ENCODE peak calls at places on chromosome 20, in nine cellular contexts. T, F, O, G, C, W, R, I and Q are unnamed samples.

GRCh38 chr20:19741914-19742313 is 16.1 kb upstream of the RIN2 start:
- DNase-seq in G (no peak), W (no peak), R (no peak), F (no peak), C (no peak), I (no peak), T (no peak), O (no peak), Q (no peak)

GRCh38 chr20:11851646-11852045 is 66.0 kb upstream of the BTBD3 start:
- DNase-seq in T (no peak), I (no peak), G (no peak), W (no peak), R (no peak), C (no peak), O (no peak), F (no peak), Q (no peak)

GRCh38 chr20:9955646-9956045 is 79.1 kb upstream of the ANKEF1 start:
- DNase-seq in O (no peak), R (no peak), G (no peak), W (no peak), C (no peak), I (no peak), F (no peak), T (no peak), Q (no peak)

GRCh38 chr20:20499469-20499868 is 131.6 kb downstream of the INSM1 start:
- DNase-seq in G (no peak), F (no peak), R (peak; percentile 25), I (no peak), O (no peak), W (no peak), C (no peak), T (no peak), Q (no peak)

GRCh38 chr20:62590301-62591121 is 51.8 kb upstream of the SLCO4A1 start:
- DNase-seq in O (no peak), C (no peak), T (no peak), F (no peak), W (no peak), I (no peak), G (no peak), R (no peak), Q (no peak)

GRCh38 chr20:57614490-57615471 is 5.4 kb downstream of the ZBP1 start:
- DNase-seq in C (peak; percentile 3), I (no peak), G (no peak), T (no peak), F (no peak), R (no peak), W (no peak), O (peak; percentile 6), Q (no peak)

GRCh38 chr20:6122873-6123649 is at the start of gene FERMT1:
- DNase-seq in G (peak; percentile 54), O (no peak), W (no peak), C (peak; percentile 35), R (peak; percentile 80), T (peak; percentile 60), F (peak; percentile 71), I (no peak), Q (no peak)

GRCh38 chr20:19408971-19409370 is 196.5 kb downstream of the SLC24A3 start:
- DNase-seq in R (no peak), C (no peak), O (no peak), I (no peak), W (no peak), T (no peak), G (no peak), F (no peak), Q (no peak)

GRCh38 chr20:35991142-35991771 is 22.9 kb downstream of the CNBD2 start:
- DNase-seq in I (no peak), W (peak; percentile 68), G (peak; percentile 60), C (no peak), R (peak; percentile 42), F (peak; percentile 36), T (peak; percentile 37), O (no peak), Q (no peak)
- TF ChIP-seq CTCF in I (peak; percentile 49), W (peak; percentile 82), G (peak; percentile 45), C (peak; percentile 21), R (peak; percentile 55), F (no peak), T (peak; percentile 57), O (peak; percentile 56), Q (no peak)

GRCh38 chr20:38652995-38653394 is 51.4 kb downstream of the ARHGAP40 start:
- DNase-seq in F (no peak), G (no peak), I (no peak), T (no peak), C (no peak), W (no peak), O (no peak), R (no peak), Q (no peak)

GRCh38 chr20:38651154-38651553 is 49.5 kb downstream of the ARHGAP40 start:
- DNase-seq in W (no peak), C (no peak), I (no peak), O (no peak), T (no peak), R (no peak), F (no peak), G (no peak), Q (no peak)

GRCh38 chr20:38649275-38649891 is 47.8 kb downstream of the ARHGAP40 start:
- DNase-seq in O (no peak), G (no peak), C (peak; percentile 51), R (peak; percentile 74), W (peak; percentile 61), T (peak; percentile 22), I (no peak), F (peak; percentile 56), Q (no peak)

GRCh38 chr20:38651562-38651961 is 50.0 kb downstream of the ARHGAP40 start:
- DNase-seq in T (no peak), R (no peak), W (no peak), G (no peak), C (no peak), I (no peak), F (no peak), O (no peak), Q (no peak)

DNA sequence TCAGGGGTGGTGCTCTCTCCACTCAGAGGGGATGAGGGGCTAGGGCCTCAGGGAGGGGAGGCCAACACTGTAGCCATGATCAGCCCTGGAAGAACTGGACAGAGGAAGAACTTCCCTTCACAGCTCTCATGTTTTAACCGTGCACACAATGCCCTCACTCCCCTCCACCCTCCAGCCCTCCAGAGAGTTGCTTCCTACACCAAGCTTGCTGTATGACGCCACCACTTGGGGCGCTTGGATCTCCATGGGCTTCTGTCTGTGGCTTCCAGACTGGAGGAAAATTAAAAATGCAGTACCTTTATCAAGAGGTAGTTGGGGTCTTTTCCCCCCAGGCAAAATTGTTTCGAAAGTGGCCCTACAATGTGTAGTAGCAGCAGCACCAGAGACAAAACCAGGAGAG is 48.4 kb downstream of the ARHGAP40 start:
- DNase-seq in F (no peak), W (peak; percentile 8), T (no peak), I (no peak), G (no peak), C (no peak), R (no peak), O (no peak), Q (no peak)
- TF ChIP-seq CTCF in F (no peak), W (peak; percentile 36), T (no peak), I (no peak), G (no peak), C (no peak), R (no peak), O (no peak), Q (no peak)

GRCh38 chr20:41349943-41350342 is 9.3 kb downstream of the LPIN3 start:
- DNase-seq in W (no peak), T (no peak), O (no peak), R (no peak), I (no peak), C (no peak), F (no peak), G (no peak), Q (no peak)

GRCh38 chr20:41349266-41349665 is 8.6 kb downstream of the LPIN3 start:
- DNase-seq in O (no peak), R (no peak), I (no peak), G (no peak), W (no peak), T (no peak), F (no peak), C (no peak), Q (no peak)

GRCh38 chr20:41345729-41346067 is 5.1 kb downstream of the LPIN3 start:
- DNase-seq in I (no peak), G (no peak), C (no peak), W (no peak), O (no peak), T (no peak), R (no peak), F (no peak), Q (no peak)

GRCh38 chr20:41347523-41348429 is 7.2 kb downstream of the LPIN3 start:
- DNase-seq in C (no peak), O (no peak), T (no peak), R (no peak), F (no peak), G (no peak), W (no peak), I (no peak), Q (no peak)

DNA sequence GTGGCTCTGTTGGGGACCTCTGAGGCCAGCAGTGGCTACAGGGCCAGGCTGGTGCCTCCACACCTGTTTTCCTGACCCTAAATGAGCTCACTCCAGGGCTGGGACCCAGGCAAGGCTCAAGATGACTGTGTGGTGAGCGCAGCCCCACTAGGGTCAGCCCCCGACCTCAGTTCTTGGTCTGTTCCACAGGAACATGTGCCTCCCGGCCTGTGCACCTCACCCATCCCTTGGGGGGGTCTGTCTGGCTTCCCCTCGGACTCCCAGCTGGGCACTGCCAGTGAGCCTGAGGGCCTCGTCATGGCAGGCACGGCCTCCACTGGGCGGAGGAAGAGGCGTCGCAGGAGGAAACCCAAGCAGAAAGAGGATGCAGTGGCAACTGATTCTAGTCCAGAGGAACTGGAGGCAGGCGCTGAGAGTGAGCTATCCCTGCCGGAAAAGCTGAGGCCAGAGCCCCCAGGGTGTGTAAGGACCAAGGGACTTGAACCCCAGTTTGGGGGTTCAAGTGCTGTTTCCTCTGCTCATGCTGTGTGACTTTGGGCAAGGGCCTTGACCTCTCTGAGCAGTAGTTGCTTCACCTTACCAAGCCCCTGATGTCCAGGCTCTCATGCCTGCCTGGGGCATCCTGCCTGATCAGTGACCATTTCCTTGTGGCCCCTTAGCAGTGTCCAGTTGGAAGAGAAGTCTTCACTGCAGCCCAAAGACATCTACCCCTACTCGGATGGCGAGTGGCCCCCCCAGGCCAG is 8.0 kb downstream of the LPIN3 start:
- DNase-seq in R (no peak), F (no peak), T (no peak), O (no peak), G (no peak), I (no peak), W (no peak), C (no peak), Q (no peak)
- TF ChIP-seq CTCF in R (no peak), F (no peak), T (no peak), O (no peak), G (no peak), I (no peak), W (no peak), C (no peak), Q (no peak)

GRCh38 chr20:58871533-58872102 is 19.1 kb downstream of the GNAS start:
- DNase-seq in R (no peak), C (no peak), W (no peak), G (no peak), T (no peak), I (no peak), O (no peak), F (no peak), Q (no peak)

GRCh38 chr20:58869662-58870227 is 17.2 kb downstream of the GNAS start:
- DNase-seq in C (no peak), W (no peak), R (no peak), I (no peak), G (no peak), F (no peak), T (no peak), O (no peak), Q (no peak)

GRCh38 chr20:58867211-58867610 is 14.7 kb downstream of the GNAS start:
- DNase-seq in F (no peak), R (no peak), O (no peak), C (no peak), I (no peak), W (no peak), G (no peak), T (no peak), Q (no peak)

GRCh38 chr20:58870293-58871014 is 17.9 kb downstream of the GNAS start:
- DNase-seq in T (peak; percentile 72), I (no peak), W (peak; percentile 65), R (peak; percentile 82), G (peak; percentile 63), C (peak; percentile 64), F (peak; percentile 83), O (no peak), Q (peak; percentile 37)

DNA sequence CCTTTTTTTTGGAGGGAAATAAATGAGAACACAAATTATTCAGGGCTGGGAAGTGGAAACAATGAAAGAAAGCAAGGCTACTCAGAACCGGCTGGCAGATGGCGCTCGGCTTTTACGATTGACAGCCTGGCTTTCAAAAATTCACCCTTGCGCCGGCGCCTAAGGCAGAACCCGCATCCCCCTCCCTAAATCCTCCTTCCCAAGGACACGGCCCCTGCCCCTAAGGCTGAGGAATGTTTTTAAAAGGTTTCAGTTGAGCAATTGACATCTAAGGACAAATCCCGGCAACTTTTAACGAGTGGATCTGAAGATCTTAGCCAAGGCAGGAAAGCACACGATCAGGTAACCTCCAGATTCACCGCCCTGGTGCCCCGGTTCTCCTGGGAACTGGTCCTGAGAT is 16.3 kb downstream of the GNAS start:
- DNase-seq in W (no peak), T (no peak), G (no peak), R (peak; percentile 77), I (no peak), O (no peak), C (no peak), F (no peak), Q (no peak)
- TF ChIP-seq CTCF in W (peak; percentile 72), T (no peak), G (peak; percentile 18), R (peak; percentile 64), I (no peak), O (peak; percentile 15), C (peak; percentile 22), F (no peak), Q (no peak)